ENCODE peak calls at places on chromosomes 11 and 22, in five cellular contexts. One of them, this sample, is unnamed.

GRCh38 chr11:43866520-43866919 is 14.1 kb upstream of the ALKBH3 start:
- DNase-seq in psoas muscle: no peak
- DNase-seq in suprapubic skin: no peak
- DNase-seq in kidney glomerular epithelial cell: no peak
- DNase-seq in activated CD8-positive, alpha-beta T cell treated with anti-CD3 and anti-CD28 coated beads, Interleukin-2, amount 10 ng/mL, durations not matched to agents 7 days and 5 days: no peak
- DNase-seq in this sample: no peak

GRCh38 chr11:134504146-134504905 is 92.3 kb upstream of the B3GAT1 start:
- DNase-seq in suprapubic skin: peak; percentile 28
- DNase-seq in kidney glomerular epithelial cell: no peak
- DNase-seq in psoas muscle: no peak
- DNase-seq in activated CD8-positive, alpha-beta T cell treated with anti-CD3 and anti-CD28 coated beads, Interleukin-2, amount 10 ng/mL, durations not matched to agents 7 days and 5 days: no peak
- DNase-seq in this sample: no peak

GRCh38 chr11:102666331-102666957 is 39.1 kb downstream of the MMP27 start:
- DNase-seq in psoas muscle: no peak
- DNase-seq in activated CD8-positive, alpha-beta T cell treated with anti-CD3 and anti-CD28 coated beads, Interleukin-2, amount 10 ng/mL, durations not matched to agents 7 days and 5 days: peak; percentile 38
- DNase-seq in suprapubic skin: no peak
- DNase-seq in kidney glomerular epithelial cell: peak; percentile 50
- DNase-seq in this sample: peak; percentile 21

GRCh38 chr11:108498046-108498815 is at the start of gene POGLUT3:
- DNase-seq in activated CD8-positive, alpha-beta T cell treated with anti-CD3 and anti-CD28 coated beads, Interleukin-2, amount 10 ng/mL, durations not matched to agents 7 days and 5 days: peak; percentile 63
- DNase-seq in kidney glomerular epithelial cell: no peak
- DNase-seq in psoas muscle: peak; percentile 61
- DNase-seq in suprapubic skin: peak; percentile 80
- DNase-seq in this sample: peak; percentile 79

GRCh38 chr11:119031912-119032280 is 1.2 kb upstream of the SLC37A4 start:
- DNase-seq in suprapubic skin: no peak
- DNase-seq in psoas muscle: no peak
- DNase-seq in kidney glomerular epithelial cell: no peak
- DNase-seq in activated CD8-positive, alpha-beta T cell treated with anti-CD3 and anti-CD28 coated beads, Interleukin-2, amount 10 ng/mL, durations not matched to agents 7 days and 5 days: no peak
- DNase-seq in this sample: no peak

GRCh38 chr22:31926969-31927368 is 17.4 kb upstream of the YWHAH start:
- DNase-seq in psoas muscle: no peak
- DNase-seq in suprapubic skin: no peak
- DNase-seq in kidney glomerular epithelial cell: no peak
- DNase-seq in activated CD8-positive, alpha-beta T cell treated with anti-CD3 and anti-CD28 coated beads, Interleukin-2, amount 10 ng/mL, durations not matched to agents 7 days and 5 days: no peak
- DNase-seq in this sample: no peak

GRCh38 chr11:72741429-72741833 is 10.8 kb downstream of the ARAP1 start:
- DNase-seq in suprapubic skin: no peak
- DNase-seq in psoas muscle: peak; percentile 42
- DNase-seq in activated CD8-positive, alpha-beta T cell treated with anti-CD3 and anti-CD28 coated beads, Interleukin-2, amount 10 ng/mL, durations not matched to agents 7 days and 5 days: no peak
- DNase-seq in kidney glomerular epithelial cell: no peak
- DNase-seq in this sample: no peak

GRCh38 chr11:86577663-86578636 is 94.5 kb downstream of the ME3 start:
- DNase-seq in psoas muscle: peak; percentile 67
- DNase-seq in activated CD8-positive, alpha-beta T cell treated with anti-CD3 and anti-CD28 coated beads, Interleukin-2, amount 10 ng/mL, durations not matched to agents 7 days and 5 days: no peak
- DNase-seq in suprapubic skin: peak; percentile 91
- DNase-seq in kidney glomerular epithelial cell: peak; percentile 63
- DNase-seq in this sample: no peak

GRCh38 chr11:118046051-118046963 is 30.6 kb upstream of the TMPRSS4 start:
- DNase-seq in psoas muscle: no peak
- DNase-seq in kidney glomerular epithelial cell: no peak
- DNase-seq in activated CD8-positive, alpha-beta T cell treated with anti-CD3 and anti-CD28 coated beads, Interleukin-2, amount 10 ng/mL, durations not matched to agents 7 days and 5 days: peak; percentile 50
- DNase-seq in suprapubic skin: no peak
- DNase-seq in this sample: no peak

GRCh38 chr11:110075087-110075821 is 17.9 kb upstream of the ZC3H12C start:
- DNase-seq in activated CD8-positive, alpha-beta T cell treated with anti-CD3 and anti-CD28 coated beads, Interleukin-2, amount 10 ng/mL, durations not matched to agents 7 days and 5 days: no peak
- DNase-seq in kidney glomerular epithelial cell: no peak
- DNase-seq in psoas muscle: no peak
- DNase-seq in suprapubic skin: no peak
- DNase-seq in this sample: no peak

This sample was measured in 8988T.